ENCODE peak calls at places on chromosomes 3 and 15, in six cellular contexts. W is breast epithelium, Y is endothelial cell of umbilical vein, A is esophagus muscularis mucosa, M is tibial nerve, U is suprapubic skin. J is an unnamed sample.

GRCh38 chr3:30658328-30659052 is 52.1 kb downstream of the TGFBR2 start:
- DNase-seq in U (no peak), A (no peak), M (no peak), W (no peak), Y (peak; percentile 95), J (no peak)

GRCh38 chr3:157981819-157982218 is 124.4 kb downstream of the SHOX2 start:
- DNase-seq in A (no peak), U (no peak), M (no peak), Y (no peak), W (no peak), J (no peak)

GRCh38 chr3:72334681-72335457 is 513.4 kb downstream of the SHQ1 start:
- DNase-seq in Y (no peak), A (no peak), W (no peak), M (no peak), U (no peak), J (no peak)

GRCh38 chr3:50390523-50391177 is 31.3 kb upstream of the TMEM115 start:
- DNase-seq in A (no peak), M (no peak), Y (peak; percentile 40), W (no peak), U (no peak), J (peak; percentile 70)

GRCh38 chr15:40118473-40118872 is 9.8 kb upstream of the BMF start:
- DNase-seq in W (no peak), Y (no peak), M (no peak), U (peak; percentile 26), A (no peak), J (no peak)

GRCh38 chr3:185711255-185711870 is 113.5 kb downstream of the IGF2BP2 start:
- DNase-seq in A (no peak), W (no peak), Y (peak; percentile 48), U (no peak), M (no peak), J (no peak)

GRCh38 chr3:188834349-188834748 is 337.4 kb upstream of the TPRG1 start:
- DNase-seq in A (no peak), W (no peak), U (no peak), M (no peak), Y (no peak), J (no peak)

GRCh38 chr3:110846971-110847370 is 224.6 kb upstream of the NECTIN3 start:
- DNase-seq in U (no peak), W (no peak), M (no peak), Y (no peak), A (no peak), J (no peak)

GRCh38 chr3:180048840-180049239 is 12.1 kb upstream of the PEX5L start:
- DNase-seq in W (no peak), Y (no peak), A (no peak), M (no peak), U (no peak), J (no peak)

GRCh38 chr3:151319613-151320012 is 3.0 kb upstream of the GPR87 start:
- DNase-seq in W (no peak), U (no peak), A (no peak), M (no peak), Y (no peak), J (no peak)

GRCh38 chr3:25940935-25941334 is 151.0 kb downstream of the OXSM start:
- DNase-seq in A (no peak), W (no peak), M (no peak), U (no peak), Y (no peak), J (no peak)

GRCh38 chr15:34584321-34584668 is 844 bp upstream of the GOLGA8B start:
- DNase-seq in W (no peak), M (no peak), Y (no peak), A (no peak), U (no peak), J (no peak)

GRCh38 chr3:161576733-161577510 is 80.3 kb downstream of the OTOL1 start:
- DNase-seq in W (no peak), M (no peak), Y (no peak), A (no peak), U (no peak), J (no peak)

GRCh38 chr15:58010983-58011382 is 54.5 kb downstream of the ALDH1A2 start:
- DNase-seq in U (no peak), M (no peak), A (no peak), W (no peak), Y (no peak), J (no peak)

GRCh38 chr15:48802867-48803266 is 8.0 kb downstream of the CEP152 start:
- DNase-seq in U (no peak), W (no peak), A (no peak), Y (no peak), M (no peak), J (no peak)

GRCh38 chr3:143135150-143135549 is 15.6 kb downstream of the CHST2 start:
- DNase-seq in Y (peak; percentile 81), U (no peak), M (no peak), W (no peak), A (no peak), J (no peak)

GRCh38 chr15:95596487-95596886 is 734.0 kb upstream of the NR2F2 start:
- DNase-seq in M (no peak), A (no peak), W (no peak), Y (no peak), U (no peak), J (no peak)

GRCh38 chr15:94306700-94307650 is 75.6 kb downstream of the MCTP2 start:
- DNase-seq in U (no peak), M (no peak), A (no peak), W (no peak), Y (no peak), J (no peak)

GRCh38 chr3:51799879-51800757 is 21.1 kb upstream of the IQCF6 start:
- DNase-seq in A (peak; percentile 68), Y (peak; percentile 74), M (no peak), U (no peak), W (no peak), J (no peak)

GRCh38 chr3:525415-525814 is 328.9 kb downstream of the CHL1 start:
- DNase-seq in Y (no peak), M (no peak), A (no peak), W (no peak), U (no peak), J (no peak)

GRCh38 chr3:522888-523287 is 326.3 kb downstream of the CHL1 start:
- DNase-seq in U (no peak), M (no peak), W (no peak), Y (no peak), A (no peak), J (no peak)
- H3K4me3 ChIP-seq in U (no peak overlapping the region), M (no peak overlapping the region), W (no peak overlapping the region), Y (no peak overlapping the region), A (no peak overlapping the region), J (no peak overlapping the region)

DNA sequence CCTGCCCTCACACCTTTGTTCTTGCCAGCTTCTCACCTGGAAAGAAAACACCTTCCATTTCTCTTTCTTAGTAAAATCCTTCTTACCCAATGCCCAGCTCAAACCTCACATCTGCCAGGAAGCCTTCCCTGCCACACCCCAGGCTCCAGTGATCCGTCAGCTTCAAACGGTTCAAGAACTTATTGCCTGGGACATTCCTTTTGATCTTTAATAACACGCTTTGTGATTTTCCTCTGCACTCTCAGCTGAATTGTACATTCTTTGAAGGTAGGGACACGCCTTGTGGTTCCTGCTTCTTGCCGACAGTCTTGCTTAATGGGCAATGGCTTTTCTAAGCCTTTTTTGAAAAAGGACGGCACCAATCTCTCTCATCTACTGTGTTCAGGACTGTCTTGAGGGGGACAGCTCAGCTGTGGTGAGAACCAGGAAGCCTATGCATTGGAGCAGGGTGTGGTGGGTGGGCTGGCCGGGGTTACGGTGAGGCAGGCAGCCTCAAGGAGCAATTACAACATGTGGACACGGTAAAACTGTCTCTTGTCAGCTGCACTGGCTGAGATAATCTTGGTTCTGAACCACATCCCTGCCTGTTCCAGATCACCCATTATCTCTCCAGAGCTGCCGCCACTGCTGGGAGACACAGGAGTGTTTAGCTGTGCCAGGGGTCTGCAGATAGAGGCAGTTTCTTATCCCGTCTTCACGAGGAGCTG is 46.1 kb upstream of the GLCE start:
- DNase-seq in W (no peak), U (no peak), A (no peak), Y (no peak), M (no peak), J (no peak)
- TF ChIP-seq POLR2A in W (no peak), U (no peak), A (no peak), Y (no peak), M (no peak), J (no peak)

DNA sequence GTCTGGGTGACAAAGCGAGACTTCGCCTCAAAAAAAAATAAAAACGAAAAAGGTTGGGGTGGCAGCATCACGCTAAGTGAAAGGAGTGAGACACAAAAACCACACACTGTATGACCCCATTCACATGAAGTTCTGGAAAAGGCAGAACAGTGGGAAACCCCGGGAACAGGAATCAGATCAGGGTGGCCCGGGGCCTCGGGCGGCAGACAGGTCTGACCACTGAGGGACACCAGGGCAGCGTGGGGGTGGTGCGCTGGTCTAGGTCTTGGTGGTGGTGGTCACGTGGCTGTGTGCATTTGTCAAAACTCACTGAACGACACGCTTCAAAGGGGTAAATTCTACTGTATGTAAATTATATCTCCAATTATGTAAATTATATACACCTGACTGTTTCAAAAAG is 79.7 kb upstream of the PRR20G start:
- DNase-seq in M (no peak), Y (no peak), W (no peak), A (no peak), U (no peak), J (no peak)
- H3K4me3 ChIP-seq in M (no peak overlapping the region), Y (no peak overlapping the region), W (no peak overlapping the region), A (no peak overlapping the region), U (no peak overlapping the region), J (no peak overlapping the region)

GRCh38 chr15:22958487-22959280 is 21.5 kb downstream of the CYFIP1 start:
- DNase-seq in W (no peak), M (no peak), U (no peak), Y (no peak), A (no peak), J (peak; percentile 44)
- TF ChIP-seq POLR2A in W (no peak), M (no peak), U (no peak), Y (no peak), A (no peak), J (no peak)

GRCh38 chr15:23564798-23565394 is 578 bp upstream of the MKRN3 start:
- DNase-seq in M (no peak), W (no peak), Y (peak; percentile 1), U (no peak), A (no peak), J (no peak)
- H3K4me3 ChIP-seq in M (peak overlapping the region; percentile 41), W (no peak overlapping the region), Y (no peak overlapping the region), U (no peak overlapping the region), A (peak overlapping the region; percentile 46), J (peak overlapping the region; percentile 37)

GRCh38 chr15:36784098-36784670 is 204.8 kb downstream of the CDIN1 start:
- DNase-seq in U (no peak), W (no peak), Y (no peak), A (no peak), M (no peak), J (no peak)

GRCh38 chr15:36784717-36785116 is 205.3 kb downstream of the CDIN1 start:
- DNase-seq in U (no peak), A (no peak), W (no peak), M (no peak), Y (no peak), J (no peak)

GRCh38 chr15:36782681-36783080 is 203.3 kb downstream of the CDIN1 start:
- DNase-seq in M (no peak), Y (peak; percentile 50), W (no peak), A (no peak), U (no peak), J (no peak)

GRCh38 chr15:36790891-36791290 is 211.5 kb downstream of the CDIN1 start:
- DNase-seq in A (no peak), W (no peak), Y (peak; percentile 49), M (no peak), U (no peak), J (no peak)

GRCh38 chr15:36785396-36785795 is 206.0 kb downstream of the CDIN1 start:
- DNase-seq in M (no peak), A (no peak), W (no peak), Y (no peak), U (no peak), J (no peak)
- TF ChIP-seq POLR2A in M (no peak), A (no peak), W (no peak), Y (no peak), U (no peak), J (no peak)